ENCODE peak calls at places on chromosomes 2 and 18, in ten cellular contexts. H, M, E, P, J, L, I, O, T and Q are unnamed samples.

GRCh38 chr2:73611867-73612266 is 30.4 kb downstream of the NAT8 start:
- DNase-seq in I (no peak), H (no peak), E (no peak), T (no peak), P (no peak), L (peak), O (peak), M (no peak), J (no peak), Q (no peak)

GRCh38 chr2:38254796-38255195 is 122.3 kb downstream of the ATL2 start:
- DNase-seq in J (no peak), H (peak), I (no peak), L (no peak), O (no peak), T (peak), P (no peak), M (no peak), E (no peak), Q (no peak)

GRCh38 chr2:159249955-159250723 is 36.4 kb downstream of the WDSUB1 start:
- DNase-seq in J (peak), P (no peak), H (peak), O (peak), L (peak), T (no peak), E (peak), I (no peak), M (no peak), Q (no peak)

GRCh38 chr2:3001595-3002184 is 375.9 kb downstream of the EIPR1 start:
- DNase-seq in O (no peak), J (no peak), E (no peak), I (peak), T (peak), L (peak), M (no peak), P (peak), H (peak), Q (no peak)

GRCh38 chr2:180006781-180007579 is at the start of gene CWC22:
- DNase-seq in E (peak), T (peak), M (peak), O (peak), H (peak), L (peak), P (peak), J (peak), I (peak), Q (peak)

GRCh38 chr18:34729264-34729663 is 19.2 kb downstream of the DTNA start:
- DNase-seq in H (peak), I (no peak), P (no peak), M (peak), O (peak), L (peak), E (no peak), T (no peak), J (peak), Q (no peak)

GRCh38 chr2:241739651-241740050 is 5.2 kb downstream of the D2HGDH start:
- DNase-seq in T (no peak), E (no peak), L (peak), O (peak), M (no peak), P (peak), J (no peak), I (no peak), H (no peak), Q (no peak)

GRCh38 chr2:28626891-28627421 is 124.7 kb upstream of the PPP1CB start:
- DNase-seq in I (no peak), M (no peak), J (no peak), E (peak), H (no peak), O (peak), T (no peak), L (no peak), P (peak), Q (no peak)

GRCh38 chr18:36399055-36399454 is 101.5 kb downstream of the FHOD3 start:
- DNase-seq in E (no peak), O (no peak), H (no peak), L (no peak), I (no peak), T (no peak), J (no peak), M (no peak), P (no peak), Q (no peak)

GRCh38 chr2:19851116-19851515 is 50.7 kb downstream of the TTC32 start:
- DNase-seq in T (no peak), M (peak), I (no peak), L (no peak), J (no peak), H (no peak), O (no peak), E (no peak), P (no peak), Q (peak)

GRCh38 chr2:183037660-183038340 is 457 bp downstream of the NCKAP1 start:
- DNase-seq in L (no peak), T (peak), J (peak), H (peak), I (peak), E (peak), O (no peak), P (no peak), M (no peak), Q (no peak)

GRCh38 chr2:183037281-183037659 is 987 bp downstream of the NCKAP1 start:
- DNase-seq in P (no peak), T (no peak), L (peak), I (no peak), J (no peak), E (peak), H (no peak), M (no peak), O (peak), Q (no peak)

GRCh38 chr2:183035954-183036669 is 2.1 kb downstream of the NCKAP1 start:
- DNase-seq in I (no peak), J (no peak), P (no peak), T (no peak), E (no peak), H (no peak), L (peak), O (no peak), M (no peak), Q (no peak)

GRCh38 chr2:183040604-183041003 is 2.3 kb upstream of the NCKAP1 start:
- DNase-seq in L (no peak), J (no peak), O (no peak), P (no peak), M (no peak), H (no peak), E (no peak), T (no peak), I (no peak), Q (no peak)

DNA sequence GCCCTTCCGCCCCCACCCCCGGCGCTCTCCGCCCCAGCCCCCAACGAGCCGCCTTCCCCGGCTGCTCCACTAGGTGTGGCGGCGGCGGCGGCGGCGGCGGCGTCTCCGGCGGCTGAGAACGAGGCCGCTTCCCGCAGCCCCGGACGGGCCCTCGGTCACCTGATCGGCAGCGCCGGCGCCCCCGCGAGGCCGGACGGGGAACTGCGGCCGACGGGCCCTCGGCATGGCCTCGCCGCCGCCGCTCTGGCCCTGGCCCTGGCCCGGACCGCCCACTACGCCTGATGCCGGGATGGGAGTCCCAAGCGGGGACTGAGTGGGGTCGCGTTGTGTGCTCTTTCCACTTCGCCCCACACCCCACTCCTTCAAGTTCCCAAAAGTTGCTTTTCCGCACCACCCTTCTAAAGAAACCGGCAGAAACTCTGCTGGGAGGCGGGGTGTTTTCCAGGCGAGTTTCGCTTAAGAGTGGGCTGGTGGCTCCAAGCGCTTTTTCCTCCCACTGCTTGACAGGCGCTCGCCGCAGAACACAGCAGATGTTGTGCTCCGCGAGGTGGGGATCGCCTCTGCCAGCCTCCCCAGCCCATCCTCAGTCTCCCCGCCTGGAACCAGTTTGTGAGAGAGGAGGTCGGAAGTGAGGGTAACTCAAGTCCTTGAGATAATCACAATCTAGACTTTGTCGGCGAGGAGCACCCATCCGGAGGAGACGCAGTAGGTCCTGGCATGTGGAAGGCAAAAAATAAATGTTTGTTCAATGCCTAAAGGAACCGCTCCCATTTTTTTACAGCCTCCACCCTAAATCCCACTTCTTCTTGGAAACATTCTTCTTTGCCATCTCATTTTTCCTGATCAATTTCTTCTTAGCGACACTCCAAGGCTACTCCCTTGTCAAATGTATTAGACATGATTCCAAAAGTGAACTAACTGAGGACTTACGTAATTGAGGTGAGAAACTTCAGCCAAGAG is at the start of gene NCKAP1:
- DNase-seq in L (peak), J (peak), T (peak), M (peak), O (peak), H (peak), I (peak), E (peak), P (peak), Q (peak)
- TF ChIP-seq CTCF in L (peak), J (peak), T (peak), M (peak), O (peak), H (no peak), I (peak), E (peak), P (peak), Q (peak)

GRCh38 chr2:23404426-23404825 is 19.4 kb downstream of the KLHL29 start:
- DNase-seq in T (no peak), I (no peak), J (peak), H (no peak), E (no peak), P (peak), O (peak), L (peak), M (peak), Q (peak)
- TF ChIP-seq CTCF in T (no peak), I (no peak), J (no peak), H (no peak), E (peak), P (peak), O (peak), L (peak), M (peak), Q (peak)

GRCh38 chr18:7514796-7515440 is 52.2 kb upstream of the PTPRM start:
- DNase-seq in I (no peak), E (no peak), T (no peak), J (no peak), M (no peak), L (no peak), H (peak), P (no peak), O (no peak), Q (no peak)
- TF ChIP-seq CTCF in I (no peak), E (no peak), T (no peak), J (no peak), M (no peak), L (no peak), H (no peak), P (no peak), O (no peak), Q (no peak)

GRCh38 chr2:240566203-240567136 is 1.8 kb upstream of the RNPEPL1 start:
- DNase-seq in T (peak), E (peak), P (no peak), H (peak), M (no peak), O (peak), I (peak), J (peak), L (peak), Q (peak)

GRCh38 chr2:240567137-240567871 is 980 bp upstream of the RNPEPL1 start:
- DNase-seq in P (no peak), L (peak), J (peak), T (no peak), H (no peak), O (no peak), M (no peak), I (peak), E (no peak), Q (peak)

GRCh38 chr2:240565267-240566202 is 2.7 kb upstream of the RNPEPL1 start:
- DNase-seq in L (peak), H (peak), P (no peak), M (peak), I (peak), O (peak), T (peak), E (no peak), J (peak), Q (peak)

GRCh38 chr2:240564191-240564570 is 4.0 kb downstream of the DUSP28 start:
- DNase-seq in H (no peak), L (no peak), P (no peak), M (no peak), T (no peak), E (no peak), J (no peak), I (no peak), O (no peak), Q (peak)

GRCh38 chr2:240564571-240565266 is 3.6 kb upstream of the RNPEPL1 start:
- DNase-seq in E (no peak), M (no peak), H (no peak), P (no peak), O (no peak), L (peak), I (no peak), J (peak), T (no peak), Q (peak)
- TF ChIP-seq CTCF in E (no peak), M (no peak), H (no peak), P (no peak), O (no peak), L (no peak), I (no peak), J (no peak), T (no peak), Q (no peak)